ENCODE peak calls at places on chromosomes 13 and 19, in five cellular contexts. G is upper lobe of right lung, T is osteoblast, J is heart right ventricle, P is ascending aorta. B is an unnamed sample.

GRCh38 chr19:8393871-8394250 is 3.7 kb downstream of the RAB11B start:
- DNase-seq in P (no peak), G (no peak), T (peak; percentile 35), J (no peak), B (no peak)

GRCh38 chr13:110711778-110712070 is 1.8 kb upstream of the ING1 start:
- DNase-seq in T (no peak), P (no peak), G (no peak), J (no peak), B (no peak)

GRCh38 chr13:76846363-76846762 is 39.8 kb downstream of the KCTD12 start:
- DNase-seq in J (no peak), P (no peak), G (no peak), T (no peak), B (no peak)

GRCh38 chr19:12939292-12939606 is 840 bp downstream of the CALR start:
- DNase-seq in J (no peak), P (no peak), G (no peak), T (peak; percentile 94), B (no peak)

GRCh38 chr13:42395066-42395821 is 123.3 kb downstream of the AKAP11 start:
- DNase-seq in T (no peak), P (no peak), G (no peak), J (no peak), B (no peak)

GRCh38 chr13:40152145-40152544 is 496.7 kb downstream of the COG6 start:
- DNase-seq in J (peak; percentile 13), T (no peak), P (no peak), G (no peak), B (no peak)

GRCh38 chr13:44396963-44397580 is 23.4 kb downstream of the SERP2 start:
- DNase-seq in P (no peak), G (no peak), J (peak; percentile 38), T (peak; percentile 86), B (peak; percentile 48)

GRCh38 chr13:112056739-112057433 is 10.1 kb upstream of the SOX1 start:
- DNase-seq in J (no peak), T (peak; percentile 49), P (no peak), G (no peak), B (no peak)

GRCh38 chr19:31071157-31071855 is 277.9 kb downstream of the TSHZ3 start:
- DNase-seq in T (peak; percentile 69), G (no peak), J (no peak), P (no peak), B (no peak)

GRCh38 chr13:37598572-37598971 is at the start of gene POSTN:
- DNase-seq in P (no peak), J (no peak), G (no peak), T (no peak), B (no peak)

GRCh38 chr13:67084066-67084465 is 146.1 kb downstream of the PCDH9 start:
- DNase-seq in G (no peak), T (no peak), J (no peak), P (no peak), B (no peak)

GRCh38 chr13:99072941-99073340 is 95.1 kb upstream of the DOCK9 start:
- DNase-seq in J (no peak), T (no peak), G (no peak), P (no peak), B (no peak)

GRCh38 chr13:99908129-99908805 is 63.3 kb downstream of the ZIC5 start:
- DNase-seq in P (no peak), G (no peak), J (no peak), T (no peak), B (no peak)

GRCh38 chr13:81800433-81800832 is 1459.5 kb upstream of the SPRY2 start:
- DNase-seq in T (no peak), J (no peak), P (no peak), G (no peak), B (no peak)

GRCh38 chr13:32988588-32989256 is 27.5 kb upstream of the KL start:
- DNase-seq in T (no peak), P (no peak), J (peak; percentile 6), G (no peak), B (no peak)

GRCh38 chr13:42602910-42603309 is 29.0 kb downstream of the TNFSF11 start:
- DNase-seq in P (no peak), J (no peak), T (no peak), G (no peak), B (no peak)

GRCh38 chr19:16814526-16815100 is 14.6 kb upstream of the SIN3B start:
- DNase-seq in J (no peak), G (no peak), T (no peak), P (no peak), B (no peak)

GRCh38 chr19:7679017-7679720 is 1.5 kb upstream of the TRAPPC5 start:
- DNase-seq in T (peak; percentile 77), J (no peak), P (no peak), G (no peak), B (no peak)

GRCh38 chr13:24502567-24503375 is 9.8 kb downstream of the PARP4 start:
- DNase-seq in J (no peak), G (no peak), P (no peak), T (peak; percentile 91), B (peak; percentile 30)

GRCh38 chr19:16298334-16298733 is 26.3 kb upstream of the KLF2 start:
- DNase-seq in J (no peak), G (no peak), T (no peak), P (no peak), B (no peak)

GRCh38 chr13:98325724-98326123 is 148.7 kb upstream of the RNF113B start:
- DNase-seq in G (no peak), P (no peak), J (no peak), T (no peak), B (no peak)

GRCh38 chr13:86932935-86933334 is 738.2 kb upstream of the SLITRK5 start:
- DNase-seq in T (no peak), J (no peak), G (no peak), P (no peak), B (no peak)

GRCh38 chr13:40341501-40341900 is 324.9 kb downstream of the FOXO1 start:
- DNase-seq in G (no peak), T (no peak), J (no peak), P (no peak), B (no peak)

GRCh38 chr13:112711528-112712265 is 21.9 kb downstream of the ATP11A start:
- DNase-seq in J (peak; percentile 88), P (peak; percentile 67), T (peak; percentile 99), G (peak; percentile 86), B (peak; percentile 77)

GRCh38 chr19:54523403-54523802 is 20.8 kb downstream of the LAIR2 start:
- DNase-seq in J (no peak), G (no peak), P (no peak), T (no peak), B (no peak)

GRCh38 chr19:566403-566802 is 6.0 kb upstream of the BSG start:
- DNase-seq in T (no peak), P (no peak), G (peak; percentile 64), J (no peak), B (no peak)

GRCh38 chr19:38817081-38817480 is 4.3 kb upstream of the LGALS4 start:
- DNase-seq in G (no peak), J (no peak), P (no peak), T (peak; percentile 51), B (no peak)

GRCh38 chr19:7421941-7422744 is 66.7 kb downstream of the PEX11G start:
- DNase-seq in T (no peak), P (no peak), J (no peak), G (no peak), B (no peak)

DNA sequence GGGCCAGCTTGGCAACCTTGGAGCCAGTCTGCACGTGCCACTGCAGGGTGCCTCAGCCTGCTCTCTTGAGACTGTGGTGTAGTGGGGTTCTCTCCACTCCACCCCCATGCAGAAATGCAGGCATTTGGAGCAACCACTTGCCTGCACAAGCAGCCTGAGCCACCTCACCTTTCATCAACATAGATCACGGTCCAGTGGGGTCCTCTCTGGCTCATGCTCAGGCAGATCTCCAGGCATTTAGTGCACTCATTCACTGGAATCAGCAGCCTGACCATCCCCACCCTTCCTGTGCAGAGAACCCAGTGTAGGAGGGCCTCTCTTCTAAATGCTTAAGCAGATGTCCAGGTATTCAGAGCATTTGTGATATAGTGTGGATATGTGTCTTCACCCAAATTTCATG is 2330.1 kb downstream of the PCDH9 start:
- DNase-seq in P (no peak), T (no peak), G (no peak), J (no peak), B (no peak)
- H3K27ac ChIP-seq in P (no peak overlapping the region), T (no peak overlapping the region), G (no peak overlapping the region), J (no peak overlapping the region), B (no peak overlapping the region)

GRCh38 chr19:2567996-2568395 is 92.1 kb downstream of the GADD45B start:
- DNase-seq in T (no peak), G (no peak), J (no peak), P (no peak), B (no peak)
- H3K36me3 ChIP-seq in T (no peaks in the 10 kb centered on the region), G (no peaks in the 10 kb centered on the region), J (no peaks in the 10 kb centered on the region), P (no peaks in the 10 kb centered on the region), B (no peaks in the 10 kb centered on the region)

GRCh38 chr19:18647807-18648206 is 11.0 kb downstream of the KLHL26 start:
- DNase-seq in J (no peak), T (peak; percentile 21), P (no peak), G (no peak), B (no peak)
- H3K27ac ChIP-seq in J (peak overlapping the region; percentile 94), T (no peak overlapping the region), P (peak overlapping the region; percentile 93), G (no peak overlapping the region), B (peak overlapping the region; percentile 92)

GRCh38 chr19:5605362-5605761 is 17.2 kb downstream of the SAFB2 start:
- DNase-seq in J (no peak), T (no peak), P (no peak), G (no peak), B (no peak)
- H3K36me3 ChIP-seq in J (peaks cover 3% of the 10 kb centered on the region), T (peaks cover 79% of the 10 kb centered on the region), P (peaks cover 80% of the 10 kb centered on the region), G (peaks cover 98% of the 10 kb centered on the region), B (peaks cover 99% of the 10 kb centered on the region)

GRCh38 chr19:15282311-15282705 is 50.0 kb downstream of the BRD4 start:
- DNase-seq in P (no peak), G (no peak), T (no peak), J (no peak), B (no peak)
- H3K27ac ChIP-seq in P (peak overlapping the region; percentile 15), G (peak overlapping the region; percentile 65), T (peak overlapping the region; percentile 43), J (no peak overlapping the region), B (peak overlapping the region; percentile 86)